ENCODE peak calls at places on chromosomes 1 and 21, in six cellular contexts. S is heart right ventricle, A is AG04450, T is HCT116, U is fibroblast of mammary gland, R is PC-9. C is an unnamed sample.

GRCh38 chr1:38332649-38333310 is 286.2 kb upstream of the POU3F1 start:
- DNase-seq in S (no peak), A (no peak), T (no peak), U (no peak), R (no peak), C (no peak)

GRCh38 chr1:52195161-52195560 is 53.3 kb downstream of the ZFYVE9 start:
- DNase-seq in S (no peak), A (peak), T (no peak), U (no peak), R (peak), C (no peak)

GRCh38 chr1:238832106-238832505 is 554.3 kb upstream of the CHRM3 start:
- DNase-seq in S (no peak), A (no peak), T (no peak), U (no peak), R (no peak), C (no peak)

GRCh38 chr1:41493117-41493536 is 8.6 kb upstream of the EDN2 start:
- DNase-seq in S (no peak), A (peak), T (peak), U (peak), R (peak), C (no peak)

GRCh38 chr1:233600488-233600887 is 13.4 kb upstream of the KCNK1 start:
- DNase-seq in S (no peak), A (no peak), T (no peak), U (no peak), R (no peak), C (no peak)

GRCh38 chr1:31084782-31085569 is 19.5 kb upstream of the PUM1 start:
- DNase-seq in S (no peak), A (no peak), T (no peak), U (no peak), R (no peak), C (no peak)

GRCh38 chr1:39965051-39965450 is 10.1 kb downstream of the MFSD2A start:
- DNase-seq in S (no peak), A (no peak), T (no peak), U (no peak), R (no peak), C (no peak)

GRCh38 chr1:157194739-157195520 is 56.7 kb upstream of the ETV3 start:
- DNase-seq in S (no peak), A (no peak), T (no peak), U (no peak), R (no peak), C (no peak)

GRCh38 chr1:234917495-234918188 is 211.0 kb downstream of the TOMM20 start:
- DNase-seq in S (no peak), A (no peak), T (no peak), U (no peak), R (no peak), C (peak)

GRCh38 chr1:109787845-109788605 is 24.3 kb upstream of the EPS8L3 start:
- DNase-seq in S (no peak), A (no peak), T (no peak), U (no peak), R (no peak), C (peak)

GRCh38 chr21:45981641-45982255 is at the start of gene COL6A1:
- DNase-seq in S (peak), A (no peak), T (no peak), U (peak), R (no peak), C (no peak)

GRCh38 chr1:162230096-162230495 is 146.6 kb downstream of the SPATA46 start:
- DNase-seq in S (peak), A (no peak), T (peak), U (peak), R (no peak), C (no peak)

GRCh38 chr1:114355240-114355639 is 155.8 kb downstream of the TRIM33 start:
- DNase-seq in S (no peak), A (no peak), T (no peak), U (no peak), R (no peak), C (no peak)

GRCh38 chr1:207941664-207942063 is 30.7 kb upstream of the CD34 start:
- DNase-seq in S (peak), A (no peak), T (no peak), U (peak), R (no peak), C (peak)

GRCh38 chr1:85225624-85226380 is 25.0 kb upstream of the SYDE2 start:
- DNase-seq in S (no peak), A (no peak), T (no peak), U (no peak), R (no peak), C (no peak)

GRCh38 chr1:58592521-58593134 is 15.6 kb upstream of the TACSTD2 start:
- DNase-seq in S (peak), A (peak), T (no peak), U (peak), R (peak), C (peak)

GRCh38 chr1:228226141-228226874 is 18.5 kb downstream of the OBSCN start:
- DNase-seq in S (no peak), A (no peak), T (no peak), U (no peak), R (no peak), C (no peak)

GRCh38 chr1:165697491-165697880 is 876 bp downstream of the ALDH9A1 start:
- DNase-seq in S (no peak), A (no peak), T (no peak), U (no peak), R (no peak), C (no peak)

GRCh38 chr1:156033011-156033410 is 12.3 kb upstream of the SSR2 start:
- DNase-seq in S (no peak), A (no peak), T (no peak), U (peak), R (no peak), C (no peak)

GRCh38 chr1:240093120-240093961 is 1.7 kb downstream of the FMN2 start:
- DNase-seq in S (no peak), A (no peak), T (no peak), U (no peak), R (no peak), C (no peak)

GRCh38 chr1:36177589-36178463 is 21.9 kb downstream of the MAP7D1 start:
- DNase-seq in S (no peak), A (no peak), T (no peak), U (no peak), R (no peak), C (no peak)

GRCh38 chr21:41766883-41767605 is at the start of gene RIPK4:
- DNase-seq in S (no peak), A (no peak), T (peak), U (no peak), R (peak), C (peak)

GRCh38 chr1:63663873-63664272 is 70.7 kb downstream of the PGM1 start:
- DNase-seq in S (no peak), A (no peak), T (no peak), U (peak), R (no peak), C (no peak)

GRCh38 chr1:67945733-67946374 is 104.6 kb downstream of the DIRAS3 start:
- DNase-seq in S (peak), A (no peak), T (no peak), U (no peak), R (no peak), C (no peak)

GRCh38 chr1:31872658-31873636 is 57.1 kb upstream of the SPOCD1 start:
- DNase-seq in S (no peak), A (no peak), T (no peak), U (no peak), R (no peak), C (no peak)

GRCh38 chr1:198491028-198491427 is 49.5 kb downstream of the ATP6V1G3 start:
- DNase-seq in S (no peak), A (no peak), T (no peak), U (no peak), R (no peak), C (no peak)

GRCh38 chr1:36321119-36321951 is 2.1 kb downstream of the EVA1B start:
- DNase-seq in S (peak), A (peak), T (peak), U (peak), R (no peak), C (no peak)

GRCh38 chr1:22275626-22276395 is 132.9 kb upstream of the WNT4 start:
- DNase-seq in S (peak), A (peak), T (peak), U (peak), R (peak), C (no peak)

GRCh38 chr1:168287237-168287664 is 6.6 kb downstream of the TBX19 start:
- DNase-seq in S (no peak), A (no peak), T (no peak), U (peak), R (peak), C (no peak)

GRCh38 chr1:97006044-97006676 is 284.6 kb downstream of the PTBP2 start:
- DNase-seq in S (no peak), A (peak), T (no peak), U (peak), R (no peak), C (no peak)

GRCh38 chr1:32612189-32612881 is 38.0 kb downstream of the ZBTB8OS start:
- DNase-seq in S (peak), A (no peak), T (peak), U (peak), R (peak), C (peak)

GRCh38 chr1:48371598-48371997 is 100.4 kb downstream of the SPATA6 start:
- DNase-seq in S (no peak), A (no peak), T (no peak), U (no peak), R (no peak), C (no peak)

GRCh38 chr21:34775793-34776192 is 107.0 kb downstream of the CLIC6 start:
- DNase-seq in S (no peak), A (no peak), T (no peak), U (no peak), R (no peak), C (peak)
- H3K4me3 ChIP-seq in S (no peak), A (no peak), T (no peak), U (no peak), R (no peak), C (no peak)

GRCh38 chr1:25028910-25029599 is 99.0 kb upstream of the RUNX3 start:
- DNase-seq in S (no peak), A (no peak), T (no peak), U (no peak), R (no peak), C (no peak)
- TF ChIP-seq CTCF in S (no peak), A (no peak), T (no peak), U (no peak), R (no peak), C (no peak)

GRCh38 chr21:20998886-20999285 is 677 bp downstream of the NCAM2 start:
- DNase-seq in S (no peak), A (no peak), T (no peak), U (no peak), R (no peak), C (no peak)

GRCh38 chr21:21002137-21002536 is 3.9 kb downstream of the NCAM2 start:
- DNase-seq in S (no peak), A (no peak), T (no peak), U (no peak), R (no peak), C (no peak)

GRCh38 chr21:21001591-21002100 is 3.4 kb downstream of the NCAM2 start:
- DNase-seq in S (no peak), A (no peak), T (no peak), U (no peak), R (no peak), C (no peak)

GRCh38 chr21:20999567-21000169 is 1.5 kb downstream of the NCAM2 start:
- DNase-seq in S (peak), A (no peak), T (no peak), U (peak), R (no peak), C (no peak)

GRCh38 chr21:21000576-21001175 is 2.5 kb downstream of the NCAM2 start:
- DNase-seq in S (no peak), A (no peak), T (no peak), U (no peak), R (no peak), C (no peak)
- H3K4me3 ChIP-seq in S (no peak), A (no peak), T (no peak), U (no peak), R (no peak), C (no peak)

DNA sequence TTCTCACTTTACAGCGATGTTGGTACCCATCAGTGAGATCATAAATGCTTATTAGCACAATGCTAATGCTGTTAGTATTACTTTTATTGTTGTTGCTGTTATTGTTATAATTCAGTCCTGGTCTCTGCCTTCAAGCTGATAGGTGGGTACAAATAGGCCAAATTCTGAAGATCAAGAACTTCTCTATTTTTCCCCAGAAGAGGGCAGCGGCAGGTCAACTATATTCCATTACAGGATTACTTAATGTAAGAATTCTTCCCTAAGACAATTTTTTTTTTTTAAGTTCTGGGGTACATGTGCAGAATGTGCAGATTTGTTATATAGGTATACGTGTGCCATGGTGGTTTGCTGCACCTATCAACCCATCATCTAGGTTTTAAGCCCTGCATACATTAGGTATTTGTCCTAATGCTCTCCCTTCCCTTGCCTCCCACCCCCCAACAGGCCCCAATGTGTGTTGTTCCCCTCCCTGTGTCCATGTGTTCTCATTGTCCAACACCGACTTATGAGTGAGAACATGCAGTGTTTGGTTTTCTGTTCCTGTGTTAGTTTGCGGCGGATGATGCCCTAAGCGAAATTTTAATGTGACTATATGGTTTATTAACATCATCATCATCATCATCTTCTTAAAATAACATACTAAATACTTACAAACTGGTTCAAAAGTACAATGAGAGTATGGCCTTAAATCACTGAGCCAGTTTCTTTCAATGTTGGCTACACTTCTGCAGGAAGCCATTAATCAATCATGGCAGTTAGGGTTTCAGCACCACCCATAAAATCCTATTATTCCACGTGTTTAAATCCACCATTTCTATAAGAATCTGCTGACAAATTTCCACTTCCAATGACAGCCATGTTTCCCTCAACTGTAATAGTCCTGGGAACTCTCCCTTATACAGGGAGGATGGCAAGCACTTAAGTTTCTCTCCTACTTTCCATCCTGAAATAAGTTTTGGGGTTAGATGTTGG is 19.2 kb downstream of the SLC19A2 start:
- DNase-seq in S (no peak), A (no peak), T (peak), U (peak), R (no peak), C (no peak)
- TF ChIP-seq CTCF in S (peak), A (peak), T (peak), U (peak), R (peak), C (peak)

GRCh38 chr1:107992341-107992740 is 27.4 kb upstream of the VAV3 start:
- DNase-seq in S (no peak), A (no peak), T (no peak), U (no peak), R (no peak), C (no peak)
- H3K4me3 ChIP-seq in S (no peak), A (no peak), T (no peak), U (no peak), R (no peak), C (no peak)